ENCODE peak calls at places on chromosomes 2 and 18, in nine cellular contexts. One of them, this sample, is unnamed.

GRCh38 chr2:125405816-125406215 is 1250.1 kb upstream of the GYPC start:
- DNase-seq in activated T-helper 1 cell treated with anti-CD3 and anti-CD28 coated beads, Interleukin-2, amount 50 U/mL, for 16 hours: no peak
- DNase-seq in kidney: no peak
- DNase-seq in NCI-H446 treated with DMSO at 0.1 percent for 48 hours: peak; percentile 8
- DNase-seq in HEK293T: no peak
- DNase-seq in naive thymus-derived CD8-positive, alpha-beta T cell: no peak
- DNase-seq in posterior cingulate gyrus: no peak
- DNase-seq in M059J: peak; percentile 91
- DNase-seq in caudate nucleus: no peak
- DNase-seq in this sample: no peak

GRCh38 chr2:119253114-119253702 is 29.6 kb downstream of the STEAP3 start:
- DNase-seq in activated T-helper 1 cell treated with anti-CD3 and anti-CD28 coated beads, Interleukin-2, amount 50 U/mL, for 16 hours: no peak
- DNase-seq in kidney: no peak
- DNase-seq in NCI-H446 treated with DMSO at 0.1 percent for 48 hours: no peak
- DNase-seq in HEK293T: no peak
- DNase-seq in naive thymus-derived CD8-positive, alpha-beta T cell: no peak
- DNase-seq in posterior cingulate gyrus: no peak
- DNase-seq in M059J: peak; percentile 70
- DNase-seq in caudate nucleus: no peak
- DNase-seq in this sample: no peak

GRCh38 chr2:45992021-45992745 is 305.0 kb upstream of the EPAS1 start:
- DNase-seq in activated T-helper 1 cell treated with anti-CD3 and anti-CD28 coated beads, Interleukin-2, amount 50 U/mL, for 16 hours: no peak
- DNase-seq in kidney: peak; percentile 63
- DNase-seq in NCI-H446 treated with DMSO at 0.1 percent for 48 hours: peak; percentile 79
- DNase-seq in HEK293T: no peak
- DNase-seq in naive thymus-derived CD8-positive, alpha-beta T cell: no peak
- DNase-seq in posterior cingulate gyrus: no peak
- DNase-seq in M059J: peak; percentile 90
- DNase-seq in caudate nucleus: no peak
- DNase-seq in this sample: no peak

GRCh38 chr18:10490401-10491289 is 35.2 kb upstream of the NAPG start:
- DNase-seq in activated T-helper 1 cell treated with anti-CD3 and anti-CD28 coated beads, Interleukin-2, amount 50 U/mL, for 16 hours: peak; percentile 24
- DNase-seq in kidney: no peak
- DNase-seq in NCI-H446 treated with DMSO at 0.1 percent for 48 hours: no peak
- DNase-seq in HEK293T: peak; percentile 41
- DNase-seq in naive thymus-derived CD8-positive, alpha-beta T cell: peak; percentile 31
- DNase-seq in posterior cingulate gyrus: no peak
- DNase-seq in M059J: no peak
- DNase-seq in caudate nucleus: no peak
- DNase-seq in this sample: no peak

GRCh38 chr18:45232058-45232457 is 383.2 kb upstream of the SLC14A2 start:
- DNase-seq in activated T-helper 1 cell treated with anti-CD3 and anti-CD28 coated beads, Interleukin-2, amount 50 U/mL, for 16 hours: no peak
- DNase-seq in kidney: no peak
- DNase-seq in NCI-H446 treated with DMSO at 0.1 percent for 48 hours: no peak
- DNase-seq in HEK293T: no peak
- DNase-seq in naive thymus-derived CD8-positive, alpha-beta T cell: no peak
- DNase-seq in posterior cingulate gyrus: no peak
- DNase-seq in M059J: no peak
- DNase-seq in caudate nucleus: no peak
- DNase-seq in this sample: no peak

GRCh38 chr18:64799378-64799777 is 650.5 kb upstream of the LINC00305 start:
- DNase-seq in activated T-helper 1 cell treated with anti-CD3 and anti-CD28 coated beads, Interleukin-2, amount 50 U/mL, for 16 hours: no peak
- DNase-seq in kidney: no peak
- DNase-seq in NCI-H446 treated with DMSO at 0.1 percent for 48 hours: no peak
- DNase-seq in HEK293T: no peak
- DNase-seq in naive thymus-derived CD8-positive, alpha-beta T cell: no peak
- DNase-seq in posterior cingulate gyrus: no peak
- DNase-seq in M059J: no peak
- DNase-seq in caudate nucleus: no peak
- DNase-seq in this sample: no peak

GRCh38 chr18:44423826-44424225 is 256.9 kb upstream of the SETBP1 start:
- DNase-seq in activated T-helper 1 cell treated with anti-CD3 and anti-CD28 coated beads, Interleukin-2, amount 50 U/mL, for 16 hours: no peak
- DNase-seq in kidney: no peak
- DNase-seq in NCI-H446 treated with DMSO at 0.1 percent for 48 hours: no peak
- DNase-seq in HEK293T: no peak
- DNase-seq in naive thymus-derived CD8-positive, alpha-beta T cell: no peak
- DNase-seq in posterior cingulate gyrus: no peak
- DNase-seq in M059J: no peak
- DNase-seq in caudate nucleus: no peak
- DNase-seq in this sample: no peak

GRCh38 chr2:103738626-103739025 is 976.8 kb downstream of the TMEM182 start:
- DNase-seq in activated T-helper 1 cell treated with anti-CD3 and anti-CD28 coated beads, Interleukin-2, amount 50 U/mL, for 16 hours: no peak
- DNase-seq in kidney: no peak
- DNase-seq in NCI-H446 treated with DMSO at 0.1 percent for 48 hours: no peak
- DNase-seq in HEK293T: no peak
- DNase-seq in naive thymus-derived CD8-positive, alpha-beta T cell: no peak
- DNase-seq in posterior cingulate gyrus: no peak
- DNase-seq in M059J: no peak
- DNase-seq in caudate nucleus: no peak
- DNase-seq in this sample: no peak

GRCh38 chr2:78992451-78992806 is 33.1 kb upstream of the REG3G start:
- DNase-seq in activated T-helper 1 cell treated with anti-CD3 and anti-CD28 coated beads, Interleukin-2, amount 50 U/mL, for 16 hours: no peak
- DNase-seq in kidney: no peak
- DNase-seq in NCI-H446 treated with DMSO at 0.1 percent for 48 hours: no peak
- DNase-seq in HEK293T: peak; percentile 40
- DNase-seq in naive thymus-derived CD8-positive, alpha-beta T cell: no peak
- DNase-seq in posterior cingulate gyrus: peak; percentile 34
- DNase-seq in M059J: peak; percentile 1
- DNase-seq in caudate nucleus: no peak
- DNase-seq in this sample: no peak

GRCh38 chr2:195498839-195499490 is 158.1 kb upstream of the SLC39A10 start:
- DNase-seq in activated T-helper 1 cell treated with anti-CD3 and anti-CD28 coated beads, Interleukin-2, amount 50 U/mL, for 16 hours: no peak
- DNase-seq in kidney: no peak
- DNase-seq in NCI-H446 treated with DMSO at 0.1 percent for 48 hours: no peak
- DNase-seq in HEK293T: no peak
- DNase-seq in naive thymus-derived CD8-positive, alpha-beta T cell: no peak
- DNase-seq in posterior cingulate gyrus: no peak
- DNase-seq in M059J: peak; percentile 11
- DNase-seq in caudate nucleus: no peak
- DNase-seq in this sample: no peak

GRCh38 chr2:29921560-29921915 is at the start of gene ALK:
- DNase-seq in activated T-helper 1 cell treated with anti-CD3 and anti-CD28 coated beads, Interleukin-2, amount 50 U/mL, for 16 hours: peak; percentile 16
- DNase-seq in kidney: peak; percentile 95
- DNase-seq in NCI-H446 treated with DMSO at 0.1 percent for 48 hours: peak; percentile 81
- DNase-seq in HEK293T: peak; percentile 95
- DNase-seq in naive thymus-derived CD8-positive, alpha-beta T cell: peak; percentile 39
- DNase-seq in posterior cingulate gyrus: peak; percentile 91
- DNase-seq in M059J: peak; percentile 86
- DNase-seq in caudate nucleus: peak; percentile 62
- DNase-seq in this sample: peak; percentile 91